ENCODE peak calls at places on chromosomes 3 and 15, in seven cellular contexts. E is A549, A is cardiac muscle cell, C is transverse colon, Y is bronchial epithelial cell, F is tibial artery, R is GM12864. G is an unnamed sample.

GRCh38 chr3:142603340-142603730 is 7.1 kb downstream of the PLS1 start:
- DNase-seq in E (no peak), A (no peak), C (peak), Y (no peak), F (no peak), R (no peak), G (no peak)

GRCh38 chr15:52113246-52113645 is 671 bp upstream of the BCL2L10 start:
- DNase-seq in E (no peak), A (no peak), C (no peak), Y (no peak), F (no peak), R (no peak), G (no peak)

GRCh38 chr3:149209431-149209830 is 12.2 kb downstream of the CP start:
- DNase-seq in E (no peak), A (no peak), C (no peak), Y (no peak), F (no peak), R (no peak), G (no peak)

GRCh38 chr15:39934415-39935044 is 615 bp downstream of the EIF2AK4 start:
- DNase-seq in E (no peak), A (peak), C (no peak), Y (peak), F (no peak), R (no peak), G (peak)

GRCh38 chr15:58511588-58511987 is 79.8 kb downstream of the LIPC start:
- DNase-seq in E (no peak), A (no peak), C (no peak), Y (no peak), F (no peak), R (no peak), G (no peak)

GRCh38 chr3:146491303-146491702 is 21.9 kb upstream of the PLSCR2 start:
- DNase-seq in E (no peak), A (no peak), C (no peak), Y (peak), F (no peak), R (no peak), G (peak)

GRCh38 chr15:26298010-26298661 is 435.0 kb upstream of the ATP10A start:
- DNase-seq in E (no peak), A (no peak), C (no peak), Y (no peak), F (no peak), R (no peak), G (no peak)

GRCh38 chr3:186621894-186622650 is 9.2 kb downstream of the AHSG start:
- DNase-seq in E (no peak), A (no peak), C (no peak), Y (no peak), F (no peak), R (no peak), G (no peak)

GRCh38 chr3:60282840-60283239 is 968.4 kb downstream of the FHIT start:
- DNase-seq in E (no peak), A (no peak), C (no peak), Y (no peak), F (no peak), R (no peak), G (no peak)

GRCh38 chr3:43148033-43148432 is 42.2 kb upstream of the POMGNT2 start:
- DNase-seq in E (no peak), A (no peak), C (no peak), Y (no peak), F (no peak), R (no peak), G (no peak)

GRCh38 chr15:31324739-31325431 is 1.8 kb upstream of the KLF13 start:
- DNase-seq in E (no peak), A (no peak), C (no peak), Y (no peak), F (no peak), R (no peak), G (no peak)

GRCh38 chr15:52558196-52558595 is 10.6 kb downstream of the ARPP19 start:
- DNase-seq in E (no peak), A (no peak), C (no peak), Y (peak), F (no peak), R (peak), G (peak)

GRCh38 chr3:31077826-31078225 is 183.4 kb upstream of the GADL1 start:
- DNase-seq in E (no peak), A (no peak), C (no peak), Y (peak), F (no peak), R (no peak), G (no peak)

GRCh38 chr3:30077746-30078145 is 528.7 kb upstream of the TGFBR2 start:
- DNase-seq in E (no peak), A (no peak), C (no peak), Y (no peak), F (no peak), R (no peak), G (no peak)

GRCh38 chr3:30076899-30077298 is 529.5 kb upstream of the TGFBR2 start:
- DNase-seq in E (no peak), A (no peak), C (no peak), Y (no peak), F (no peak), R (no peak), G (no peak)

GRCh38 chr3:30075514-30075913 is 530.9 kb upstream of the TGFBR2 start:
- DNase-seq in E (no peak), A (no peak), C (no peak), Y (peak), F (no peak), R (no peak), G (no peak)

GRCh38 chr3:30073622-30074021 is 532.8 kb upstream of the TGFBR2 start:
- DNase-seq in E (no peak), A (peak), C (peak), Y (peak), F (no peak), R (no peak), G (peak)

DNA sequence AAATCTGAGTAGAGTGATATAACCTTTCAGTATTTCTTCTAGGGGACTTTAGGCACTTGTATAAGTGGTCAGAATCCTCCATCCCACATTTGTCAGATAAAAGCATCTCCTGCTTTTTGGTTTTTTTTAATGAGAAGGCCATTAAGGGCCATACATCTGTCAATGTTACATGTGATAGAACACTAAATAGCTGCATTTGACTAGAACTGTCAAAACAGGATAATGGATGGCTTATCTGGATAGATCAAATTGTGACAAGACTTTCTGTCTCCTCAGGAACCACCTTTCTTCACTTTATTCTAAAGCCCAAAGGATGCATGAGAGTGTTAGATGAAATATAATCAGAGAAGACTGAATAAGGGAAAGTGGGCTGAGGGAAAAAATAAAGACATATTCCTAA is 533.4 kb upstream of the TGFBR2 start:
- DNase-seq in E (no peak), A (no peak), C (no peak), Y (no peak), F (no peak), R (no peak), G (no peak)
- TF ChIP-seq CTCF in E (no peak), A (no peak), C (no peak), Y (no peak), F (no peak), R (no peak), G (no peak)

DNA sequence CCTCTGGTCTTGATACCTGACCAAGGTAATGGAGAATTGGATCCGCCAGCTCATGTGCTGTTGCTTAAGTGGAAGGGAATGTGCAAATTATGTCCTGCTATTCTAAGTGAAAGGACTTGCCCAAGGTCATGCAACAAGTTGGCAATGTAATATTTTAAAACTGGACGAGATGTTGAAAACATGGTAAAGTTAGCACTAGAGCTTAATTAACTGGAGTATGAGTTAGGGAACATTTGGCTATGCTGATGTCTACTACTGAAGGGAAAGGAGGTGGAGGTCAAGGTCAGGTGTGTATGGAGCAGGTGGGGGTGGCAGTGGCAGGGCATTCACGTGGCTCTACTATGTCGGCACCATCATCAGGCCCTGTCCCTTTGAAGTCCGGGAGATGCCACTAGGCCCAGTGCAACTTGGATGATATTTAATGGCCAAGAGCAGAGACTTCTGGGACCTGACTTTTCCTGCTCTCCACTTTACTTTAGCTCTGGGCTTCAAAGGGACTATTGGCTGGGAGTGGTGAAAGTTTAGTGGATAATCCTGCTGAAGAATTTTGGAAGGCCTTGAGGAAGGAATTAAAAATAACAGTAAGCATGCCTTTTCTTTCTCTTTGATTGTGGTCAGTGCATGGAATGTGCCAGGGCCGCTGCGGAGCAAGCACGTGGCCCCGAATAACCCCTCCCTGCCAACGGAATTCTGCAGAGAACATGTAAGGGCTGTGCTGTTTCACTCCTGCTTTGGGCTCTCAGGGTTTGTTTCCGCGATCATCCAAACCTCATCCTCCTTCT is 14.9 kb downstream of the SMAD3 start:
- DNase-seq in E (no peak), A (no peak), C (no peak), Y (no peak), F (peak), R (no peak), G (peak)
- H3K4me3 ChIP-seq in E (no peak), A (no peak), C (no peak), Y (no peak), F (peak), R (no peak), G (no peak)

DNA sequence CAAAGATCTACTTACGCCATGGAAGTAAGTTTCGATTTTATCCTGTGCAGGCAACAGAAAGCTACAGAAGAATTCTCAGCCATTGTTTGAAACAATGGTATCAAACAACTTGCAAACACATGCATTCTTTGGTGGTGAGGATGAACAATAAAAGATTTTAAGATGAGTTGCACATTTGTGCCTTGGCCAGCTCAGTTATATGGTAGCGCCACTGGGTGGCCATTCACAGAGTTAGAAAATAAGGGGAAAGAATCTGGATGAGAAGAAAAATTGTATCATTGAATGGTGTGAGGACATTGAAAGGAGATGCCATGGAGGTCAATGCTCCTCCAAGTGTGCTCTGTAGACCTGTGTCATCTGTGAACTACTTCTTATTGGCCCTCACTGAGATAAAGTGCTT is 11.6 kb downstream of the CADPS start:
- DNase-seq in E (no peak), A (no peak), C (no peak), Y (no peak), F (no peak), R (no peak), G (no peak)
- TF ChIP-seq CTCF in E (no peak), A (no peak), C (no peak), Y (no peak), F (no peak), R (no peak), G (no peak)

GRCh38 chr15:56261854-56262509 is 18.3 kb upstream of the RFX7 start:
- DNase-seq in E (no peak), A (no peak), C (peak), Y (peak), F (no peak), R (no peak), G (no peak)
- H3K4me3 ChIP-seq in E (no peak), A (no peak), C (no peak), Y (no peak), F (no peak), R (no peak), G (no peak)

GRCh38 chr3:35654471-35654870 is 15.1 kb downstream of the ARPP21 start:
- DNase-seq in E (no peak), A (no peak), C (no peak), Y (no peak), F (no peak), R (no peak), G (no peak)

GRCh38 chr3:35665390-35666055 is 26.2 kb downstream of the ARPP21 start:
- DNase-seq in E (no peak), A (no peak), C (no peak), Y (peak), F (no peak), R (no peak), G (peak)

GRCh38 chr3:35663471-35663870 is 24.1 kb downstream of the ARPP21 start:
- DNase-seq in E (no peak), A (no peak), C (no peak), Y (no peak), F (no peak), R (no peak), G (no peak)

GRCh38 chr3:35664460-35664919 is 25.2 kb downstream of the ARPP21 start:
- DNase-seq in E (no peak), A (peak), C (no peak), Y (peak), F (peak), R (no peak), G (peak)

DNA sequence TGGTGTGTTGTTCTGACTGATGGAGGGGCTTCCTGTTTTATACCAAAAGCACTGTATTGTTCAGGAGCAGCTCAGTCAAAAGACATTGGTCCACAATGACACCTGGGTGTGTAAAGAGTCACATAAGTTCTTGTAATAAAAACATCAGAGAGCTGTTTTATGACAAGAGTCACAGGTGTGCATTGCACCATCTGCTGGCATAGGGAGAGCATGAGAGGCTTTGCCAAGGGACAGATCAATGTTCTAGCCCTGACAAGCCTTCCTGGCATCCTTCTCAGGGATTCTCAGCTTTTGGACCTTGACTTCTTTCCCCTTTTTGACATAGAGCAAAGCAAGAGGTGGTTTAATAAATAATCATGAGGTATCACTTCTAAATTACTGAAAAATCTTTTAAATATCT is 20.5 kb downstream of the ARPP21 start:
- DNase-seq in E (no peak), A (peak), C (peak), Y (peak), F (no peak), R (no peak), G (no peak)
- TF ChIP-seq CTCF in E (peak), A (no peak), C (no peak), Y (peak), F (no peak), R (peak), G (peak)

GRCh38 chr3:50272911-50273688 is 4.2 kb downstream of the SEMA3B start:
- DNase-seq in E (peak), A (peak), C (peak), Y (peak), F (peak), R (peak), G (peak)
- H3K4me3 ChIP-seq in E (no peak), A (no peak), C (peak), Y (no peak), F (peak), R (peak), G (no peak)

GRCh38 chr3:151407928-151408327 is 23.4 kb upstream of the P2RY12 start:
- DNase-seq in E (no peak), A (no peak), C (no peak), Y (no peak), F (no peak), R (no peak), G (no peak)

GRCh38 chr3:151412989-151413388 is 28.4 kb upstream of the P2RY12 start:
- DNase-seq in E (no peak), A (no peak), C (no peak), Y (no peak), F (no peak), R (no peak), G (no peak)

GRCh38 chr3:151415289-151415688 is 30.7 kb upstream of the P2RY12 start:
- DNase-seq in E (no peak), A (no peak), C (no peak), Y (no peak), F (no peak), R (no peak), G (no peak)

GRCh38 chr3:151410891-151411559 is 26.5 kb upstream of the P2RY12 start:
- DNase-seq in E (no peak), A (no peak), C (no peak), Y (peak), F (no peak), R (no peak), G (peak)
- TF ChIP-seq CTCF in E (no peak), A (no peak), C (no peak), Y (no peak), F (no peak), R (no peak), G (no peak)

DNA sequence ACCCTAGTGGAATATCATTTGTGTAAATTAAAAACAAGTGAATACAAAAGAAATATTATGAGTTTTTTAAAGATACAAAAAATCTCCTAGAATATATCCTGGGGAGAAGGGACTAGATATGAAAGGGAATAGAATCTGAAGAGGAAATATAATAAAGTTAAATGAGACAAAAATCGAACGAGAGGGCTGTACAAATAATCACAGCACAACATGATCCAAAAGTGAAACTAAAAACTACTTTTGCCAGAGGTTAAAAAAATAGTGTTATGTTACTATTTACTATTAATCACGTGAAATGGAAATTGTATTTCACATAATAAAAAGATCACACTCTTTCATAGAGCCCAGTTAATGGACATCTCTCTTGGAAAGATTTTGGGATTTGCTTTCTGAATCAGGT is 28.6 kb downstream of the CGGBP1 start:
- DNase-seq in E (no peak), A (no peak), C (no peak), Y (no peak), F (no peak), R (no peak), G (no peak)
- H3K4me3 ChIP-seq in E (no peak), A (no peak), C (no peak), Y (no peak), F (no peak), R (no peak), G (no peak)

GRCh38 chr3:44661189-44661588 is 12.7 kb downstream of the ZNF35 start:
- DNase-seq in E (no peak), A (no peak), C (no peak), Y (peak), F (no peak), R (no peak), G (no peak)
- TF ChIP-seq CTCF in E (no peak), A (peak), C (no peak), Y (peak), F (no peak), R (peak), G (peak)

G was measured in cardiac fibroblast.